ENCODE peak calls at places on chromosomes 5 and 9, in four cellular contexts. B, F, L and D are unnamed samples.
A peak's percentile ranks its signal among the peaks of the same experiment; 100 is the strongest.

GRCh38 chr9:124260769-124261603 is 3.2 kb downstream of the NEK6 start:
- DNase-seq in F (peak; percentile 76), L (peak; percentile 73), B (no peak), D (peak; percentile 82)

GRCh38 chr5:143168171-143168681 is 235.3 kb downstream of the NR3C1 start:
- DNase-seq in F (no peak), L (no peak), B (no peak), D (no peak)

GRCh38 chr9:97518909-97519307 is 17.4 kb downstream of the TMOD1 start:
- DNase-seq in B (no peak), L (peak; percentile 79), F (peak; percentile 52), D (no peak)

GRCh38 chr9:14165376-14166035 is 148.4 kb downstream of the NFIB start:
- DNase-seq in L (no peak), F (peak; percentile 56), B (no peak), D (no peak)

GRCh38 chr5:684771-685216 is 8.4 kb downstream of the TPPP start:
- DNase-seq in F (no peak), L (no peak), B (no peak), D (no peak)

GRCh38 chr5:32709789-32710334 is 1.3 kb upstream of the NPR3 start:
- DNase-seq in L (peak; percentile 86), B (peak; percentile 75), F (peak; percentile 79), D (peak; percentile 7)

GRCh38 chr5:123610209-123610608 is 98.2 kb downstream of the CSNK1G3 start:
- DNase-seq in F (peak; percentile 52), L (no peak), B (no peak), D (no peak)

GRCh38 chr9:97900738-97901565 is 21.3 kb downstream of the TRMO start:
- DNase-seq in B (no peak), F (peak; percentile 51), L (peak; percentile 59), D (no peak)

GRCh38 chr5:180173875-180174586 is 35.0 kb downstream of the RASGEF1C start:
- DNase-seq in B (no peak), F (peak; percentile 76), L (peak; percentile 19), D (no peak)

GRCh38 chr9:34636791-34637355 is 714 bp downstream of the SIGMAR1 start:
- DNase-seq in L (no peak), F (no peak), B (no peak), D (no peak)

GRCh38 chr5:77143998-77144836 is 57.1 kb upstream of the ZBED3 start:
- DNase-seq in B (peak; percentile 70), F (peak; percentile 79), L (peak; percentile 85), D (no peak)

GRCh38 chr9:136015656-136016055 is 54.5 kb upstream of the UBAC1 start:
- DNase-seq in B (no peak), F (no peak), L (no peak), D (no peak)

GRCh38 chr9:73549991-73550390 is 398.3 kb downstream of the ANXA1 start:
- DNase-seq in F (no peak), L (no peak), B (no peak), D (no peak)